ENCODE peak calls at places on chromosome 2, in seven cellular contexts. H, N, R, U, G, T and I are unnamed samples.

GRCh38 chr2:73931531-73932500 is 5.1 kb downstream of the DGUOK start:
- DNase-seq in H (no peak), T (no peak), R (no peak), U (no peak), G (no peak), N (no peak), I (no peak)

GRCh38 chr2:122009546-122009945 is 254.1 kb downstream of the TSN start:
- DNase-seq in T (no peak), R (no peak), H (no peak), U (no peak), G (no peak), N (no peak), I (no peak)

GRCh38 chr2:58135861-58136260 is 89.3 kb downstream of the VRK2 start:
- DNase-seq in H (no peak), T (no peak), U (no peak), G (no peak), R (no peak), N (no peak), I (peak)

GRCh38 chr2:206163251-206163880 is 3.7 kb downstream of the EEF1B2 start:
- DNase-seq in G (no peak), U (no peak), R (no peak), N (no peak), T (no peak), H (no peak), I (no peak)

GRCh38 chr2:172819943-172820342 is 84.3 kb downstream of the RAPGEF4 start:
- DNase-seq in R (no peak), U (no peak), T (no peak), H (no peak), G (no peak), N (no peak), I (no peak)

GRCh38 chr2:203915256-203915655 is 21.3 kb upstream of the ICOS start:
- DNase-seq in T (peak), N (no peak), G (no peak), U (no peak), R (no peak), H (no peak), I (no peak)

GRCh38 chr2:177622516-177622915 is 229.9 kb downstream of the AGPS start:
- DNase-seq in U (no peak), H (no peak), G (no peak), R (peak), T (peak), N (peak), I (no peak)

GRCh38 chr2:220533485-220533884 is 906.1 kb downstream of the SLC4A3 start:
- DNase-seq in N (no peak), T (no peak), G (no peak), U (no peak), R (no peak), H (peak), I (no peak)

GRCh38 chr2:238238311-238238765 is 1.5 kb downstream of the HES6 start:
- DNase-seq in R (no peak), U (no peak), G (no peak), H (no peak), T (no peak), N (no peak), I (no peak)

GRCh38 chr2:215635788-215636139 is 199.9 kb upstream of the FN1 start:
- DNase-seq in U (no peak), G (no peak), R (no peak), T (peak), N (no peak), H (no peak), I (no peak)

GRCh38 chr2:36672199-36672598 is 24.3 kb upstream of the VIT start:
- DNase-seq in T (peak), R (peak), G (no peak), U (no peak), N (no peak), H (no peak), I (peak)

GRCh38 chr2:99708231-99708630 is 218.4 kb upstream of the REV1 start:
- DNase-seq in H (peak), N (no peak), G (no peak), T (no peak), U (no peak), R (peak), I (no peak)

GRCh38 chr2:50786345-50786744 is 245.6 kb downstream of the NRXN1 start:
- DNase-seq in T (no peak), N (no peak), U (no peak), H (no peak), G (no peak), R (no peak), I (no peak)

GRCh38 chr2:186871866-186872265 is 22.9 kb upstream of the ZSWIM2 start:
- DNase-seq in H (no peak), U (no peak), N (no peak), G (no peak), R (no peak), T (no peak), I (no peak)

GRCh38 chr2:45793998-45794720 is 142.7 kb downstream of the PRKCE start:
- DNase-seq in G (no peak), U (no peak), R (no peak), N (no peak), T (peak), H (no peak), I (no peak)

GRCh38 chr2:34419856-34420255 is 820.8 kb upstream of the FAM98A start:
- DNase-seq in R (no peak), H (no peak), T (no peak), G (no peak), U (no peak), N (no peak), I (no peak)

GRCh38 chr2:100396483-100396882 is 21.0 kb downstream of the CHST10 start:
- DNase-seq in R (no peak), H (no peak), N (no peak), T (no peak), U (no peak), G (no peak), I (no peak)

GRCh38 chr2:222761888-222762287 is 90.4 kb downstream of the MOGAT1 start:
- DNase-seq in T (no peak), H (no peak), R (no peak), U (no peak), N (no peak), G (no peak), I (no peak)

GRCh38 chr2:66899648-66900047 is 464.7 kb downstream of the MEIS1 start:
- DNase-seq in T (no peak), R (no peak), U (no peak), N (no peak), H (no peak), G (no peak), I (no peak)

GRCh38 chr2:48860391-48860790 is 104.9 kb upstream of the LHCGR start:
- DNase-seq in U (no peak), H (no peak), R (no peak), G (no peak), N (no peak), T (no peak), I (no peak)

GRCh38 chr2:101843048-101843447 is 145.5 kb downstream of the MAP4K4 start:
- DNase-seq in T (peak), N (no peak), R (no peak), U (no peak), H (no peak), G (no peak), I (no peak)

GRCh38 chr2:222434204-222434603 is 9.9 kb downstream of the SGPP2 start:
- DNase-seq in R (no peak), H (no peak), T (no peak), U (no peak), N (no peak), G (no peak), I (no peak)

GRCh38 chr2:2839393-2840096 is 508.5 kb upstream of the MYT1L start:
- DNase-seq in N (no peak), H (no peak), U (no peak), R (no peak), T (no peak), G (no peak), I (no peak)

GRCh38 chr2:233209117-233209977 is 42.1 kb upstream of the ATG16L1 start:
- DNase-seq in G (no peak), T (peak), U (no peak), R (peak), H (peak), N (no peak), I (peak)

GRCh38 chr2:199602896-199603482 is 145.2 kb upstream of the SATB2 start:
- DNase-seq in R (no peak), N (no peak), H (no peak), T (no peak), G (no peak), U (no peak), I (no peak)

GRCh38 chr2:238120463-238121298 is 17.8 kb upstream of the KLHL30 start:
- DNase-seq in G (no peak), N (no peak), H (peak), U (no peak), R (no peak), T (peak), I (peak)

GRCh38 chr2:56266761-56267411 is 83.1 kb downstream of the CCDC85A start:
- DNase-seq in N (no peak), R (no peak), G (no peak), T (no peak), U (no peak), H (no peak), I (no peak)

GRCh38 chr2:218834685-218835084 is 3.1 kb upstream of the PRKAG3 start:
- DNase-seq in T (no peak), G (no peak), H (no peak), R (no peak), U (no peak), N (no peak), I (no peak)

GRCh38 chr2:9757430-9758287 is 85.6 kb upstream of the TAF1B start:
- DNase-seq in T (peak), R (no peak), G (no peak), N (no peak), U (no peak), H (peak), I (no peak)

GRCh38 chr2:73020657-73021370 is 50.7 kb downstream of the SFXN5 start:
- DNase-seq in T (peak), U (no peak), H (peak), R (no peak), N (no peak), G (no peak), I (no peak)

GRCh38 chr2:231288535-231289078 is 90.2 kb downstream of the ARMC9 start:
- DNase-seq in U (no peak), R (no peak), T (no peak), N (no peak), G (no peak), H (no peak), I (no peak)

GRCh38 chr2:39492701-39493100 is 55.6 kb upstream of the MAP4K3 start:
- DNase-seq in N (no peak), G (no peak), U (no peak), R (no peak), T (peak), H (no peak), I (no peak)

GRCh38 chr2:200369886-200370285 is 63.4 kb downstream of the SPATS2L start:
- DNase-seq in U (no peak), H (no peak), R (no peak), T (no peak), N (no peak), G (no peak), I (no peak)

GRCh38 chr2:74741651-74742050 is 87.6 kb downstream of the SEMA4F start:
- DNase-seq in H (no peak), U (no peak), G (no peak), R (no peak), T (no peak), N (no peak), I (no peak)

GRCh38 chr2:145764631-145765030 is 1244.7 kb upstream of the ZEB2 start:
- DNase-seq in R (no peak), N (peak), U (no peak), G (no peak), T (no peak), H (no peak), I (peak)

GRCh38 chr2:151999058-151999457 is 99.8 kb downstream of the CACNB4 start:
- DNase-seq in N (peak), T (peak), R (peak), U (peak), H (peak), G (peak), I (peak)

GRCh38 chr2:112166801-112167499 is 28.8 kb downstream of the FBLN7 start:
- DNase-seq in R (no peak), N (no peak), G (no peak), H (no peak), U (no peak), T (no peak), I (no peak)